ENCODE peak calls at places on chromosomes 11 and 22, in nine cellular contexts. N is neural progenitor cell, V is GM23248, E is PC-3, K is neuronal stem cell, Y is mammary epithelial cell, Z is endodermal cell, F is fibroblast of lung, H is NT2/D1. A is an unnamed sample. For H3K4me1, the result is how much of the 10 kb centered on the place peaks cover.

GRCh38 chr11:45374130-45374529 is 88.0 kb upstream of the SYT13 start:
- DNase-seq in N (no peak), V (no peak), E (no peak), K (no peak), Y (no peak), Z (no peak), F (no peak), H (no peak), A (no peak)

GRCh38 chr11:65384301-65384889 is 1.9 kb upstream of the SLC25A45 start:
- DNase-seq in N (no peak), V (peak), E (peak), K (no peak), Y (peak), Z (peak), F (peak), H (no peak), A (peak)

GRCh38 chr22:22745225-22746060 is 101.0 kb downstream of the GGTLC2 start:
- DNase-seq in N (peak), V (peak), E (peak), K (peak), Y (no peak), Z (peak), F (no peak), H (no peak), A (peak)

GRCh38 chr11:33618363-33618735 is 82.3 kb downstream of the C11orf91 start:
- DNase-seq in N (no peak), V (no peak), E (no peak), K (no peak), Y (no peak), Z (no peak), F (no peak), H (no peak), A (no peak)

GRCh38 chr22:46674367-46674781 is 54.2 kb downstream of the GRAMD4 start:
- DNase-seq in N (no peak), V (no peak), E (no peak), K (no peak), Y (no peak), Z (no peak), F (no peak), H (no peak), A (no peak)

GRCh38 chr11:77467233-77467632 is 6.7 kb downstream of the PAK1 start:
- DNase-seq in N (no peak), V (peak), E (peak), K (no peak), Y (no peak), Z (no peak), F (no peak), H (no peak), A (no peak)

GRCh38 chr22:42065408-42066132 is 5.0 kb downstream of the NAGA start:
- DNase-seq in N (no peak), V (no peak), E (no peak), K (no peak), Y (no peak), Z (peak), F (no peak), H (peak), A (no peak)

GRCh38 chr22:44272330-44272729 is 40.4 kb downstream of the SHISAL1 start:
- DNase-seq in N (no peak), V (no peak), E (no peak), K (no peak), Y (no peak), Z (peak), F (no peak), H (no peak), A (no peak)

GRCh38 chr22:48574776-48575566 is 1252.7 kb downstream of the BRD1 start:
- DNase-seq in N (peak), V (peak), E (no peak), K (peak), Y (peak), Z (peak), F (peak), H (peak), A (peak)

GRCh38 chr22:48407256-48407955 is 1420.3 kb downstream of the BRD1 start:
- DNase-seq in N (no peak), V (no peak), E (no peak), K (no peak), Y (no peak), Z (no peak), F (no peak), H (no peak), A (no peak)

GRCh38 chr22:23497016-23497885 is 82.8 kb downstream of the IGLL1 start:
- DNase-seq in N (no peak), V (no peak), E (no peak), K (no peak), Y (no peak), Z (no peak), F (no peak), H (no peak), A (no peak)

GRCh38 chr11:125244166-125244565 is 79.6 kb downstream of the PKNOX2 start:
- DNase-seq in N (no peak), V (no peak), E (no peak), K (no peak), Y (no peak), Z (no peak), F (no peak), H (no peak), A (no peak)

GRCh38 chr11:7906481-7906880 is 24.6 kb downstream of the OR10A6 start:
- DNase-seq in N (no peak), V (peak), E (peak), K (no peak), Y (peak), Z (peak), F (no peak), H (no peak), A (no peak)

GRCh38 chr11:19430346-19431058 is 189.8 kb upstream of the E2F8 start:
- DNase-seq in N (no peak), V (no peak), E (no peak), K (no peak), Y (no peak), Z (no peak), F (no peak), H (no peak), A (no peak)

GRCh38 chr11:23586188-23586587 is 725.9 kb upstream of the CCDC179 start:
- DNase-seq in N (no peak), V (no peak), E (no peak), K (no peak), Y (no peak), Z (no peak), F (no peak), H (no peak), A (no peak)

GRCh38 chr22:19942886-19943664 is 1.5 kb upstream of the TXNRD2 start:
- DNase-seq in N (peak), V (peak), E (peak), K (no peak), Y (peak), Z (no peak), F (peak), H (no peak), A (peak)

GRCh38 chr11:132334769-132335280 is 964.4 kb downstream of the NTM start:
- DNase-seq in N (no peak), V (no peak), E (no peak), K (no peak), Y (no peak), Z (no peak), F (no peak), H (no peak), A (no peak)

GRCh38 chr22:17994424-17995108 is 29.8 kb downstream of the MICAL3 start:
- DNase-seq in N (no peak), V (no peak), E (no peak), K (no peak), Y (no peak), Z (no peak), F (no peak), H (no peak), A (no peak)

GRCh38 chr22:30273196-30273595 is 6.5 kb upstream of the OSM start:
- DNase-seq in N (no peak), V (no peak), E (no peak), K (no peak), Y (no peak), Z (no peak), F (no peak), H (no peak), A (no peak)

GRCh38 chr11:18748766-18749375 is 22.9 kb upstream of the IGSF22 start:
- DNase-seq in N (no peak), V (no peak), E (no peak), K (no peak), Y (no peak), Z (no peak), F (no peak), H (no peak), A (no peak)

GRCh38 chr11:100004541-100004940 is 682.5 kb upstream of the ARHGAP42 start:
- DNase-seq in N (no peak), V (no peak), E (no peak), K (no peak), Y (no peak), Z (no peak), F (no peak), H (no peak), A (no peak)

GRCh38 chr11:113474362-113475159 is 637 bp downstream of the DRD2 start:
- DNase-seq in N (peak), V (peak), E (peak), K (peak), Y (peak), Z (peak), F (peak), H (peak), A (peak)

GRCh38 chr11:456533-456932 is 6.5 kb downstream of the PTDSS2 start:
- DNase-seq in N (no peak), V (no peak), E (no peak), K (no peak), Y (no peak), Z (no peak), F (no peak), H (no peak), A (no peak)

GRCh38 chr11:109945626-109946321 is 147.4 kb upstream of the ZC3H12C start:
- DNase-seq in N (no peak), V (no peak), E (peak), K (no peak), Y (no peak), Z (no peak), F (no peak), H (no peak), A (no peak)

GRCh38 chr22:45064313-45065268 is 54.8 kb upstream of the PHF21B start:
- DNase-seq in N (no peak), V (peak), E (peak), K (no peak), Y (peak), Z (no peak), F (peak), H (no peak), A (peak)

GRCh38 chr11:123174196-123175183 is 20.6 kb downstream of the CLMP start:
- DNase-seq in N (peak), V (peak), E (peak), K (peak), Y (peak), Z (no peak), F (peak), H (no peak), A (peak)

GRCh38 chr11:61362542-61362875 is 335 bp downstream of the TMEM138 start:
- DNase-seq in N (no peak), V (peak), E (peak), K (no peak), Y (no peak), Z (no peak), F (peak), H (no peak), A (peak)

DNA sequence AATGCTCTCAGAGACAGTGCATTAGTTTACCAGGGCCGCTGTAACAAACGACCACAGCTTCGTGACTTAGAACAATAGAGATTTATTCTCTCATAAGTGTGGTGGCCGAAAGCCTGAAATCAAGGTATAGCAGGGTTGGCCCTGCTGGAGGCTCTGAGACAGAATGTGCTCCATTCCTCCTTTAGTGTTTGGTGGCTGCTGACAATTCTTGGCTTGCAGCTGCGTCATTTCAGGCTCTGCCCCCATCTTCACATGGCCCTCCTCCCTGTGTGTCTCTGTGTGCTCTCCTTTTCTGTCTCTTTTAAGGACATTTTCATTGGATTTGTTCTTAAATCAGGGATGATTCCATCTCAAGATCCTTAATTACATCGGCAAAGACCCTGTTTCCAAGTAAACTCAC is 10.3 kb upstream of the APOL6 start:
- DNase-seq in N (no peak), V (peak), E (no peak), K (no peak), Y (no peak), Z (no peak), F (peak), H (no peak), A (no peak)
- H3K4me1 ChIP-seq in N (under half), V (under half), E (under half), K (under half), Y (under half), Z (under half), F (under half), H (under half), A (under half)

GRCh38 chr11:12189543-12190235 is 79.3 kb downstream of the MICAL2 start:
- DNase-seq in N (no peak), V (no peak), E (no peak), K (no peak), Y (peak), Z (no peak), F (no peak), H (no peak), A (no peak)
- H3K9ac ChIP-seq in N (no peak), V (no peak), E (no peak), K (no peak), Y (peak), Z (no peak), F (no peak), H (no peak), A (no peak)

GRCh38 chr11:75376175-75376574 is 23.1 kb upstream of the RPS3 start:
- DNase-seq in N (peak), V (peak), E (peak), K (no peak), Y (no peak), Z (peak), F (no peak), H (no peak), A (no peak)

GRCh38 chr11:75371930-75372876 is 20.7 kb upstream of the ARRB1 start:
- DNase-seq in N (no peak), V (peak), E (peak), K (no peak), Y (no peak), Z (no peak), F (peak), H (no peak), A (peak)

GRCh38 chr11:75380245-75380644 is 19.1 kb upstream of the RPS3 start:
- DNase-seq in N (no peak), V (no peak), E (no peak), K (no peak), Y (no peak), Z (no peak), F (no peak), H (no peak), A (no peak)

GRCh38 chr11:75374646-75375045 is 23.2 kb upstream of the ARRB1 start:
- DNase-seq in N (no peak), V (no peak), E (no peak), K (no peak), Y (no peak), Z (no peak), F (no peak), H (no peak), A (no peak)

GRCh38 chr11:75375626-75376025 is 23.7 kb upstream of the RPS3 start:
- DNase-seq in N (no peak), V (no peak), E (no peak), K (no peak), Y (no peak), Z (no peak), F (no peak), H (no peak), A (no peak)
- H3K4me3 ChIP-seq in N (no peak), V (no peak), E (no peak), K (no peak), Y (no peak), Z (no peak), F (no peak), H (no peak), A (no peak)

GRCh38 chr22:37631448-37632173 is 7.9 kb upstream of the SH3BP1 start:
- DNase-seq in N (no peak), V (no peak), E (no peak), K (no peak), Y (no peak), Z (no peak), F (no peak), H (no peak), A (no peak)
- H3K4me1 ChIP-seq in N (under half), V (under half), E (under half), K (under half), Y (under half), Z (under half), F (under half), H (under half), A (half or more)

DNA sequence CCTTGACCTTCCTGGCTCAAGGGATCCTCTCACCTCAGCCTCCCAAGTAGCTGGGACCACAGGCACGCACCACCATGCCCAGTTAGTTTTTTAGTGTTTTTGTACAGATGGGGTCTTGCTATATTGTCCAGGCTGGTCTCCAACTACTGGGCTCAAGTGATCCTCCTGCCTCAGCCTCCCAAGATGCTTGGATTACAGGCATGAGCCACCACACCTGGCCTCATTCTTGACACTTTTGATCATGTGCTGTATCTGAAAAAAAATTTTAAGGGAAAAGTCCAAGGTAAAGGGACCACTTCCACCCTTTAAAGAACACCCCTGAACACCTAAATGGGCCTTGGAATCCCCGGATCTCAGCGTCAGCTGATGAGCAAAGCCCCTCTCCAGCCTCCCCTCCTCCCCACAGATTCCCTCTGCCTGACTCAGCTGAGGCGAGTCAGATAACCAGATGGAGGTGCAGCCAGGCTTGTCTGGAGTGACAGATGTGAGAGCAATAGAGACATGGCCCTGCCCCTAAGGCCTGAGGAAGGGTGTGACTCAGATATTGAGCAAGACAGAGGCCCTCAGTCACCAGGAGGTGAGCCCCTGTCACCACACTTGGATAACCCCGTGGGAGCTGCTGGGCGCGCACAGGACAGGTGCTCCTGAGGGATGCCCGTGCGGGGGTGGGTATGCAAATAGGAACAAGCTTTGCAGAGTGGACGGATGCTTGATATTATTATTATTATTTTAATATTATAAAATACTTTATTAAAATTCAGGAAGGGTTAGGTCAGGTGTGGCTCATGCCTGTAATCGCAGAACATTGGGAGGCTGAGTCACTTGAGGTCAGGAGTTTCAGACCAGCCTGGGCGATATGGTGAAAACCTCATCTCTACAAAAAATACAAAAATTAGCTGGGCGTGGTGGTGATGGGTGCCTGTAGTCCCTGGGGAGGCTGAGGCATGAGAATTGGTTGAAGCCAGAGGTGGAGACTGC is 5.0 kb upstream of the CCDC88B start:
- DNase-seq in N (peak), V (peak), E (peak), K (no peak), Y (peak), Z (peak), F (peak), H (peak), A (peak)
- H3K9ac ChIP-seq in N (no peak), V (no peak), E (no peak), K (no peak), Y (no peak), Z (no peak), F (no peak), H (no peak), A (no peak)

GRCh38 chr22:27512283-27512761 is 289.2 kb downstream of the MN1 start:
- DNase-seq in N (no peak), V (peak), E (peak), K (no peak), Y (peak), Z (no peak), F (peak), H (no peak), A (peak)
- H3K4me3 ChIP-seq in N (no peak), V (peak), E (no peak), K (no peak), Y (peak), Z (no peak), F (no peak), H (no peak), A (peak)

A was measured in adipocyte.